ENCODE peak calls at places on chromosomes 5 and 9, in five cellular contexts. T is GM23338, E is astrocyte, O is endothelial cell of umbilical vein, K is mammary epithelial cell. U is an unnamed sample.

GRCh38 chr5:146706321-146706972 is 172.1 kb downstream of the PPP2R2B start:
- DNase-seq in E (no peak), K (no peak), T (peak; percentile 61), O (no peak), U (peak; percentile 17)

GRCh38 chr5:170252710-170253350 is 20.0 kb downstream of the C5orf58 start:
- DNase-seq in T (peak; percentile 36), K (no peak), E (no peak), O (no peak), U (no peak)

GRCh38 chr9:95516736-95517558 is at the start of gene PTCH1:
- DNase-seq in T (peak; percentile 87), O (peak; percentile 58), K (peak; percentile 46), E (peak; percentile 33), U (peak; percentile 91)

GRCh38 chr9:112780637-112781036 is 30.1 kb downstream of the SNX30 start:
- DNase-seq in T (no peak), K (no peak), O (no peak), E (no peak), U (no peak)

GRCh38 chr9:90867101-90867500 is 65.5 kb downstream of the SYK start:
- DNase-seq in E (no peak), T (no peak), K (no peak), O (no peak), U (no peak)

GRCh38 chr9:7536310-7536939 is 263.2 kb downstream of the DMAC1 start:
- DNase-seq in T (peak; percentile 87), K (peak; percentile 27), E (peak; percentile 10), O (peak; percentile 42), U (peak; percentile 74)

GRCh38 chr9:136292026-136292538 is 11.8 kb downstream of the CCDC187 start:
- DNase-seq in T (no peak), E (no peak), O (no peak), K (no peak), U (no peak)

GRCh38 chr9:137319976-137320551 is 18.0 kb upstream of the NRARP start:
- DNase-seq in T (no peak), E (no peak), O (no peak), K (no peak), U (no peak)

GRCh38 chr5:151659001-151659754 is 27.5 kb downstream of the SPARC start:
- DNase-seq in O (peak; percentile 84), K (peak; percentile 57), E (peak; percentile 70), T (peak; percentile 88), U (peak; percentile 88)

GRCh38 chr9:123266655-123267421 is 1.5 kb downstream of the STRBP start:
- DNase-seq in T (no peak), O (no peak), K (no peak), E (no peak), U (no peak)

GRCh38 chr5:52787600-52788504 is at the start of the genes ITGA1 and PELO:
- DNase-seq in K (peak; percentile 69), E (peak; percentile 67), O (peak; percentile 77), T (peak; percentile 86), U (peak; percentile 82)

GRCh38 chr5:174022384-174023095 is 23.0 kb upstream of the NSG2 start:
- DNase-seq in K (no peak), O (no peak), T (peak; percentile 41), E (no peak), U (peak; percentile 34)

GRCh38 chr9:84054341-84055010 is 73.9 kb downstream of the RMI1 start:
- DNase-seq in O (no peak), E (no peak), K (no peak), T (no peak), U (no peak)

GRCh38 chr9:88303785-88304495 is 84.3 kb upstream of the SPIN1 start:
- DNase-seq in E (peak; percentile 71), O (no peak), T (no peak), K (peak; percentile 51), U (no peak)

GRCh38 chr9:134493471-134494272 is 147.9 kb upstream of the COL5A1 start:
- DNase-seq in E (no peak), T (no peak), O (no peak), K (no peak), U (no peak)

GRCh38 chr9:127418037-127418471 is 6.1 kb upstream of the ZNF79 start:
- DNase-seq in O (peak; percentile 15), K (no peak), E (no peak), T (peak; percentile 92), U (peak; percentile 59)

GRCh38 chr5:51380603-51381207 is 2.5 kb upstream of the ISL1 start:
- DNase-seq in E (no peak), K (no peak), T (peak; percentile 69), O (peak; percentile 56), U (peak; percentile 70)

GRCh38 chr5:180382926-180383325 is 29.8 kb upstream of the GFPT2 start:
- DNase-seq in K (no peak), O (no peak), E (no peak), T (no peak), U (no peak)

GRCh38 chr5:145347026-145347616 is 488.0 kb downstream of the PRELID2 start:
- DNase-seq in K (peak; percentile 40), T (peak; percentile 36), E (peak; percentile 41), O (peak; percentile 64), U (peak; percentile 62)

GRCh38 chr5:153147891-153148623 is 342.4 kb upstream of the GRIA1 start:
- DNase-seq in T (peak; percentile 83), K (peak; percentile 78), O (no peak), E (peak; percentile 54), U (peak; percentile 82)

GRCh38 chr9:33320230-33320567 is 29.9 kb downstream of the NFX1 start:
- DNase-seq in O (no peak), K (no peak), E (no peak), T (no peak), U (no peak)

GRCh38 chr9:110700953-110701352 is 32.4 kb downstream of the MUSK start:
- DNase-seq in O (peak; percentile 65), E (peak; percentile 57), T (no peak), K (no peak), U (no peak)
- H2AFZ ChIP-seq in O (peak overlapping the region; percentile 44), E (no peak overlapping the region), T (peak overlapping the region; percentile 33), K (no peak overlapping the region), U (no peak overlapping the region)

DNA sequence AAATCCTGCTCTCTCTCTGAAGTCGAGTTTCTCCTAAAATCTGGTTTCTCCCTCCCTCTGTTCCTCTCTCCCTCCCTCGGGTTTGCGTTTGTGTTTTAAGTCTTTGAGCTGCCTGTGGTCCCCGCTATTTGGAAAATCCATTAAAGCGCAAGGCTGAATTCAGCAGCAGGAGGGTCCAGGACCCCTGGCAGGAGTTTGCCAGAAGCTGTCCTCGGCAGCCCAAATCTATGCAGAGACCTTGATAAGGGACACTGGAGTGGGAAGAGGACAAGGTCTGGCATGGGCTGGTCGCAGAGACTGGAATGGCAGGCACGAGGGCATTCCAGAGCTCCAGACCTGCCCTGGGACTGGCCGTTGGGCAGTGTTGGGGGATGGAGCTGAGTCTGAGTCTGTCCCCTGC is 1.1 kb downstream of the PDZD2 start:
- DNase-seq in E (no peak), K (no peak), T (peak; percentile 64), O (no peak), U (peak; percentile 42)
- TF ChIP-seq EZH2 in E (peak; percentile 53), K (no peak), T (no peak), O (no peak), U (peak; percentile 48)

GRCh38 chr5:55140908-55141665 is 18.9 kb upstream of the GPX8 start:
- DNase-seq in O (no peak), E (no peak), T (no peak), K (no peak), U (no peak)
- H2AFZ ChIP-seq in O (no peak overlapping the region), E (no peak overlapping the region), T (no peak overlapping the region), K (no peak overlapping the region), U (no peak overlapping the region)

DNA sequence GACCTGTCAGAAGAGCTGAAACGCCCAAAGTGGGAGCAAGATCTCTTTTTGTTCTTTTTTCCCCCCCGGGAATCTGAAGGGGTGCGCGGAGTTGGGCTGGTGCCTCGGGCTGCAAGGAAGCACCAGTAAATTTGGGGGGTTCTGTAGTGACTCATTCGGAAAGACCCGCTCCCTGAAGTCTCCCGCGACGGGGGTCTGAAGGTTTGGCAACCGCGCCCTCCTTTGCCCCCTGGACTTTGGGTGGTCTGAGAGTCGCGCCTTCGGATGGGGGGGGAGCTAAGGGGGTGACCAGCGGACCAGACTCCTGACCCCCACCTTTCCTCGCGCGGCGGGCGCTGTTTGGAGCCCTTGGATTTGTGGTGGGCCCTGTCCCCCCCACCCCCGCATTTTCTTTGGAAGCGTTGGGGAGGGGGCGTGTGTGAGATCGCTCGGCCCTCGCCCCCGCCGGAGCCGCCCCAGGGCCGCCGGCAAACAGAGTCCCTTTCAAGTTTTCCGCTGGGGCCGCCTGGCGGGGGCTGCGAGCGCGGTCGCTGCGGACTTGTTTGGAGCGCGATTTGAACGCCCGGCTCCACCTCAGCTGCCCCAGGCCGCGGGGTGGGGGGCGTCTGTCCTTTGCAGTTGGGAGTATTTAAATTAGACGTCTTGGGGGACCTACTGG is 2.0 kb downstream of the CXXC5 start:
- DNase-seq in T (peak; percentile 73), O (no peak), E (no peak), K (no peak), U (peak; percentile 80)
- TF ChIP-seq EZH2 in T (no peak), O (peak; percentile 43), E (no peak), K (no peak), U (peak; percentile 33)

GRCh38 chr9:27765931-27766835 is 192.9 kb upstream of the C9orf72 start:
- DNase-seq in T (no peak), E (peak; percentile 33), O (no peak), K (no peak), U (no peak)
- H2AFZ ChIP-seq in T (no peak overlapping the region), E (no peak overlapping the region), O (no peak overlapping the region), K (no peak overlapping the region), U (no peak overlapping the region)

U was measured in neural progenitor cell.